ENCODE peak calls at places on chromosomes 4 and X, in six cellular contexts. T, G, V, U, P and E are unnamed samples.

GRCh38 chrX:77446029-77446585 is 1.1 kb upstream of the FGF16 start:
- DNase-seq in T (peak; percentile 17), G (no peak), V (no peak), U (no peak), P (peak; percentile 11), E (no peak)

GRCh38 chr4:88706574-88706973 is 8.9 kb upstream of the NAP1L5 start:
- DNase-seq in T (peak; percentile 41), G (no peak), V (no peak), U (peak; percentile 64), P (peak; percentile 15), E (no peak)

GRCh38 chrX:70033348-70033747 is 16.4 kb downstream of the AWAT2 start:
- DNase-seq in T (no peak), G (peak; percentile 59), V (no peak), U (no peak), P (no peak), E (no peak)

GRCh38 chrX:12159799-12160198 is 21.5 kb downstream of the FRMPD4 start:
- DNase-seq in T (no peak), G (no peak), V (no peak), U (no peak), P (no peak), E (no peak)

GRCh38 chr4:120071192-120071795 is 4.6 kb upstream of the MAD2L1 start:
- DNase-seq in T (peak; percentile 23), G (peak; percentile 64), V (no peak), U (no peak), P (peak; percentile 62), E (no peak)

GRCh38 chrX:2220296-2220695 is 280.5 kb downstream of the DHRSX start:
- DNase-seq in T (no peak), G (no peak), V (no peak), U (no peak), P (no peak), E (no peak)

GRCh38 chrX:12153741-12154140 is 15.5 kb downstream of the FRMPD4 start:
- DNase-seq in T (no peak), G (no peak), V (no peak), U (no peak), P (no peak), E (no peak)

GRCh38 chr4:81466841-81467671 is 4.7 kb downstream of the RASGEF1B start:
- DNase-seq in T (peak; percentile 72), G (no peak), V (peak; percentile 77), U (peak; percentile 79), P (peak; percentile 87), E (no peak)

GRCh38 chrX:17860811-17861495 is at the start of gene RAI2:
- DNase-seq in T (peak; percentile 71), G (no peak), V (peak; percentile 25), U (peak; percentile 52), P (no peak), E (no peak)

GRCh38 chr4:89599026-89599425 is 237.9 kb downstream of the SNCA start:
- DNase-seq in T (no peak), G (no peak), V (no peak), U (no peak), P (no peak), E (no peak)

GRCh38 chrX:53435997-53436396 is 1.8 kb upstream of the HSD17B10 start:
- DNase-seq in T (peak; percentile 62), G (peak; percentile 86), V (peak; percentile 38), U (peak; percentile 60), P (peak; percentile 62), E (no peak)

GRCh38 chr4:89836031-89836777 is 757 bp downstream of the SNCA start:
- DNase-seq in T (peak; percentile 24), G (no peak), V (no peak), U (no peak), P (no peak), E (no peak)

GRCh38 chr4:40870076-40870624 is 120.4 kb downstream of the NSUN7 start:
- DNase-seq in T (no peak), G (no peak), V (no peak), U (no peak), P (no peak), E (no peak)

GRCh38 chrX:148380614-148381561 is 119.5 kb upstream of the AFF2 start:
- DNase-seq in T (no peak), G (no peak), V (no peak), U (peak; percentile 3), P (peak; percentile 83), E (no peak)

GRCh38 chrX:132671229-132671641 is 182.4 kb upstream of the MBNL3 start:
- DNase-seq in T (no peak), G (no peak), V (no peak), U (no peak), P (no peak), E (no peak)

GRCh38 chr4:41362647-41363383 is 106.1 kb downstream of the UCHL1 start:
- DNase-seq in T (no peak), G (peak; percentile 51), V (no peak), U (no peak), P (no peak), E (no peak)

GRCh38 chr4:83138979-83139378 is 24.4 kb upstream of the PLAC8 start:
- DNase-seq in T (no peak), G (no peak), V (no peak), U (no peak), P (peak; percentile 44), E (no peak)

GRCh38 chr4:76696109-76696508 is 201.8 kb downstream of the SOWAHB start:
- DNase-seq in T (no peak), G (no peak), V (no peak), U (no peak), P (no peak), E (no peak)

GRCh38 chr4:152245706-152246105 is 290.2 kb downstream of the FBXW7 start:
- DNase-seq in T (no peak), G (no peak), V (no peak), U (no peak), P (no peak), E (no peak)

GRCh38 chr4:99960648-99961047 is 10.6 kb upstream of the H2AZ1 start:
- DNase-seq in T (no peak), G (no peak), V (no peak), U (no peak), P (no peak), E (no peak)

GRCh38 chrX:40780123-40780522 is 44.8 kb upstream of the MED14 start:
- DNase-seq in T (no peak), G (no peak), V (peak; percentile 8), U (no peak), P (no peak), E (no peak)
- H3K27ac ChIP-seq in T (no peak overlapping the region), G (no peak overlapping the region), V (no peak overlapping the region), U (no peak overlapping the region), P (no peak overlapping the region), E (no peak overlapping the region)

GRCh38 chr4:6693274-6694176 is at the start of gene S100P:
- DNase-seq in T (no peak), G (peak; percentile 82), V (no peak), U (no peak), P (peak; percentile 20), E (no peak)

GRCh38 chr4:6694177-6694901 is 661 bp downstream of the S100P start:
- DNase-seq in T (no peak), G (peak; percentile 87), V (no peak), U (no peak), P (no peak), E (no peak)

GRCh38 chr4:6689506-6689960 is 4.1 kb upstream of the S100P start:
- DNase-seq in T (no peak), G (no peak), V (no peak), U (no peak), P (peak; percentile 24), E (no peak)

GRCh38 chr4:6692806-6693205 is 872 bp upstream of the S100P start:
- DNase-seq in T (no peak), G (no peak), V (no peak), U (no peak), P (no peak), E (no peak)

GRCh38 chr4:6692379-6692778 is 1.3 kb upstream of the S100P start:
- DNase-seq in T (no peak), G (no peak), V (no peak), U (no peak), P (no peak), E (no peak)
- H3K4me1 ChIP-seq in T (no peaks in the 10 kb centered on the region), G (peaks cover 17% of the 10 kb centered on the region), V (peaks cover 75% of the 10 kb centered on the region), U (peaks cover 9% of the 10 kb centered on the region), P (peaks cover 7% of the 10 kb centered on the region), E (peaks cover 26% of the 10 kb centered on the region)

DNA sequence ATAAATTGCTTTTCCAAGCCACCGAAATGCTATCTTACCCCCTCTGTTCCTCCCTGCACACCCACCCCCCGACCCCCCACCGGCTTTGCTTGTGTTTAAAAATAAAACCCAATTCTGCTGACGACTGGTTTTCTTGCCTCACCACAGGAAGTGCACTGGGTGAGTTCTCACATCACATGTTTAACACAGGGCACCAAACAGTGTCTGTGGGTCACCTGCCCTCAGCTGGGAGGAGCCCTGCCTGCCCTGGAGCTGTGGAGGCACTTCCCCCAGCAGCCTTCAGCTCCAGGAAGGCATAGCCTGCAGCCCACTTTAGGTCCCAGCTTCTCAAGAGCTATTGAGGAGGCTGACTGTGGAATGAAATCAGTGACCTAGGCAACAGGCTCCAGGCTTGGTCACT is 8.8 kb downstream of the TMEM255A start:
- DNase-seq in T (no peak), G (peak; percentile 91), V (no peak), U (peak; percentile 46), P (peak; percentile 39), E (no peak)
- H3K4me3 ChIP-seq in T (no peak overlapping the region), G (no peak overlapping the region), V (no peak overlapping the region), U (no peak overlapping the region), P (no peak overlapping the region), E (no peak overlapping the region)

DNA sequence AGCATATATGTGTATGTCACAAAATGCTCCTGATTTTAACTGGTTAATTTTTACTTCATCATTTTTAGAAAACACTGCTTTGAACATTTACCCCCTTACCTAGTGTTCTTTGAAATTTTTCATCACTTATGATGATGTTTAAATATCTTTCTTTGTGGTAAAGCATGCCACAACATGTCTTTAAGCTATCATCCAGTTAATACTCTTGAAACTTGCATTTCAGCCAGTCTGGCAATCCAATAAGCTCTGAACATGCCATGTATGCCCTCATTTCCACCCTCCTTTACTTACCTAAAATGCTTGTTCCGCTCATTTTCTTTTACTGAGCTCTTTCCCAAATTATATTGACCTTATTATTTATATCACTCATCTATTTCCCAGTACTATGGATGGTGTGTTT is 581.2 kb downstream of the RAPGEF2 start:
- DNase-seq in T (no peak), G (no peak), V (no peak), U (no peak), P (no peak), E (no peak)
- H3K27ac ChIP-seq in T (no peak overlapping the region), G (no peak overlapping the region), V (no peak overlapping the region), U (no peak overlapping the region), P (no peak overlapping the region), E (no peak overlapping the region)